ENCODE peak calls at places on chromosomes 13 and 19, in five cellular contexts. T is pancreas, M is AG10803, B is foreskin keratinocyte, G is thyroid gland. Z is an unnamed sample.

GRCh38 chr13:95485045-95485517 is 67.4 kb upstream of the CLDN10 start:
- DNase-seq in T (no peak), M (no peak), B (no peak), G (no peak), Z (no peak)

GRCh38 chr13:63910406-63910957 is 2494.8 kb upstream of the PCDH20 start:
- DNase-seq in T (no peak), M (no peak), B (no peak), G (peak), Z (no peak)

GRCh38 chr13:77563110-77563509 is 27.6 kb downstream of the SCEL start:
- DNase-seq in T (no peak), M (peak), B (no peak), G (no peak), Z (peak)

GRCh38 chr19:21128901-21129698 is 12.7 kb upstream of the ZNF431 start:
- DNase-seq in T (no peak), M (no peak), B (no peak), G (peak), Z (no peak)

GRCh38 chr13:111486801-111487200 is 166.4 kb downstream of the TEX29 start:
- DNase-seq in T (no peak), M (no peak), B (no peak), G (no peak), Z (no peak)

GRCh38 chr19:19587776-19588175 is 30.7 kb downstream of the PBX4 start:
- DNase-seq in T (no peak), M (no peak), B (no peak), G (peak), Z (no peak)

GRCh38 chr19:5060591-5061339 is 91.9 kb downstream of the KDM4B start:
- DNase-seq in T (peak), M (peak), B (no peak), G (no peak), Z (no peak)

GRCh38 chr13:99289674-99290337 is 17.4 kb downstream of the GPR183 start:
- DNase-seq in T (no peak), M (no peak), B (no peak), G (no peak), Z (no peak)

GRCh38 chr19:45075215-45076028 is 856 bp downstream of the ZNF296 start:
- DNase-seq in T (peak), M (peak), B (peak), G (peak), Z (peak)

GRCh38 chr19:4456843-4457653 is 546 bp downstream of the UBXN6 start:
- DNase-seq in T (peak), M (peak), B (no peak), G (peak), Z (peak)

GRCh38 chr13:111610077-111610476 is 289.6 kb downstream of the TEX29 start:
- DNase-seq in T (no peak), M (no peak), B (no peak), G (no peak), Z (no peak)

GRCh38 chr19:37699057-37699456 is 20.5 kb downstream of the ZNF607 start:
- DNase-seq in T (no peak), M (no peak), B (peak), G (no peak), Z (no peak)

GRCh38 chr13:32426191-32426980 is 1.5 kb downstream of the N4BP2L1 start:
- DNase-seq in T (no peak), M (peak), B (no peak), G (no peak), Z (no peak)

GRCh38 chr13:110250258-110250891 is 56.6 kb downstream of the COL4A1 start:
- DNase-seq in T (no peak), M (peak), B (no peak), G (no peak), Z (peak)

GRCh38 chr19:1066748-1067340 is at the start of gene ARHGAP45:
- DNase-seq in T (peak), M (no peak), B (no peak), G (peak), Z (no peak)

GRCh38 chr19:46904114-46905060 is 43.6 kb downstream of the ARHGAP35 start:
- DNase-seq in T (no peak), M (peak), B (no peak), G (no peak), Z (peak)

GRCh38 chr19:17522988-17523872 is 11.8 kb downstream of the PGLS start:
- DNase-seq in T (no peak), M (no peak), B (no peak), G (peak), Z (no peak)

GRCh38 chr13:41700790-41701310 is 243.5 kb downstream of the RGCC start:
- DNase-seq in T (no peak), M (peak), B (no peak), G (peak), Z (peak)

GRCh38 chr13:86960876-86961275 is 710.3 kb upstream of the SLITRK5 start:
- DNase-seq in T (no peak), M (peak), B (peak), G (no peak), Z (no peak)

GRCh38 chr13:80408270-80408669 is 67.3 kb upstream of the SPRY2 start:
- DNase-seq in T (peak), M (no peak), B (no peak), G (no peak), Z (no peak)

GRCh38 chr13:27556109-27556508 is 64.2 kb downstream of the LNX2 start:
- DNase-seq in T (no peak), M (peak), B (no peak), G (no peak), Z (peak)

GRCh38 chr19:44202470-44202869 is 9.9 kb upstream of the ZNF227 start:
- DNase-seq in T (no peak), M (peak), B (no peak), G (no peak), Z (peak)

GRCh38 chr19:34171539-34171876 is 796 bp upstream of the LSM14A start:
- DNase-seq in T (no peak), M (peak), B (peak), G (no peak), Z (peak)

GRCh38 chr19:58355215-58355796 is 2.0 kb upstream of the A1BG start:
- DNase-seq in T (no peak), M (no peak), B (no peak), G (no peak), Z (no peak)

GRCh38 chr13:113901642-113902041 is 37.8 kb upstream of the GAS6 start:
- DNase-seq in T (no peak), M (no peak), B (no peak), G (no peak), Z (no peak)

GRCh38 chr13:46386996-46387851 is at the start of gene RUBCNL:
- DNase-seq in T (peak), M (peak), B (peak), G (peak), Z (peak)

DNA sequence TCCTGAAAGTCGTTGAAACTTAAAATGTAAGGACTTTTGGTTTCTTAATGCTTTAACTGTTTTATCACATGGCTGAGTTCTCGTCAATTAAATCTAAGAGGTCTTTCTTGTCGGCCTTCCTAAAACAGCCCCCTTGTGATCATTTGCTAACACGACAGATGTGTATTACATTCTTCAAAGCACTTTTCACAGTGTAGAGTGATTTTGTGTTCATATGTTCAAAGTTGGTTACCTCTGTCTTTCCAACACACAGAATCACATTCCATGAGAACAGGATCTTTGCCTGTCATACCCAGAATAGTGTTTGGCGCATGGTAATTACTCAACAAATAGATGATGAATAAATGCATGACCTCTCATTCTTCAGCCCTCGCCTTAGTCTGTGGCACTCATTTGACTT is 1.1 kb downstream of the GTF2F2 start:
- DNase-seq in T (no peak), M (peak), B (no peak), G (no peak), Z (peak)
- TF ChIP-seq CTCF in T (no peak), M (peak), B (peak), G (no peak), Z (peak)

GRCh38 chr13:44692173-44692713 is 116.1 kb upstream of the TSC22D1 start:
- DNase-seq in T (no peak), M (no peak), B (no peak), G (no peak), Z (no peak)
- TF ChIP-seq CTCF in T (no peak), M (no peak), B (peak), G (no peak), Z (no peak)

GRCh38 chr19:42176990-42177685 is 40.3 kb downstream of the DEDD2 start:
- DNase-seq in T (peak), M (peak), B (no peak), G (peak), Z (peak)

GRCh38 chr19:42177686-42178019 is 39.8 kb downstream of the DEDD2 start:
- DNase-seq in T (no peak), M (no peak), B (no peak), G (no peak), Z (no peak)

GRCh38 chr19:42176649-42176989 is 40.9 kb downstream of the DEDD2 start:
- DNase-seq in T (no peak), M (no peak), B (no peak), G (no peak), Z (no peak)

GRCh38 chr19:42179501-42179817 is 38.0 kb downstream of the DEDD2 start:
- DNase-seq in T (no peak), M (no peak), B (no peak), G (no peak), Z (no peak)

GRCh38 chr19:42178791-42179500 is 38.5 kb downstream of the DEDD2 start:
- DNase-seq in T (no peak), M (no peak), B (no peak), G (no peak), Z (no peak)
- TF ChIP-seq CTCF in T (no peak), M (peak), B (peak), G (no peak), Z (peak)

GRCh38 chr19:53942001-53942786 is 20.5 kb upstream of the CACNG8 start:
- DNase-seq in T (no peak), M (no peak), B (no peak), G (no peak), Z (peak)
- TF ChIP-seq CTCF in T (no peak), M (no peak), B (no peak), G (no peak), Z (no peak)

GRCh38 chr19:6417713-6418561 is 6.7 kb downstream of the KHSRP start:
- DNase-seq in T (no peak), M (peak), B (no peak), G (no peak), Z (no peak)
- TF ChIP-seq CTCF in T (no peak), M (peak), B (peak), G (no peak), Z (peak)

Z was measured in foreskin fibroblast.